ENCODE peak calls at places on chromosomes 16 and 17, in seven cellular contexts. X is RWPE1, Z is neural progenitor cell, P is OCI-LY7, H is mammary epithelial cell, G is ascending aorta, U is ovary. S is an unnamed sample.

GRCh38 chr17:8532021-8532420 is 96.3 kb downstream of the NDEL1 start:
- DNase-seq in H (no peak), U (no peak), G (no peak), Z (no peak), P (no peak), X (no peak), S (no peak)

GRCh38 chr17:10646393-10646990 is 10.6 kb downstream of the MYH3 start:
- DNase-seq in P (peak; percentile 71), U (peak; percentile 73), H (peak; percentile 34), G (no peak), X (peak; percentile 44), Z (peak; percentile 83), S (peak; percentile 75)

GRCh38 chr16:83059237-83059636 is 432.5 kb downstream of the CDH13 start:
- DNase-seq in G (no peak), H (peak; percentile 36), P (no peak), U (no peak), Z (no peak), X (no peak), S (no peak)

GRCh38 chr17:45092932-45093430 is 31.9 kb downstream of the NMT1 start:
- DNase-seq in U (peak; percentile 75), H (peak; percentile 92), P (no peak), Z (no peak), G (peak; percentile 81), X (peak; percentile 97), S (no peak)

GRCh38 chr17:36131436-36131835 is 27.8 kb downstream of the CCL4 start:
- DNase-seq in U (no peak), H (no peak), G (no peak), X (no peak), P (no peak), Z (no peak), S (no peak)

GRCh38 chr17:78618264-78619066 is 41.3 kb upstream of the DNAH17 start:
- DNase-seq in Z (no peak), U (no peak), X (no peak), H (no peak), P (no peak), G (no peak), S (no peak)

GRCh38 chr17:46979023-46979870 is at the start of gene RPRML:
- DNase-seq in G (no peak), P (peak; percentile 73), X (peak; percentile 8), Z (peak; percentile 77), H (peak; percentile 14), U (peak; percentile 45), S (peak; percentile 13)

GRCh38 chr17:75493476-75494129 is 21.7 kb downstream of the CASKIN2 start:
- DNase-seq in H (no peak), G (no peak), Z (no peak), X (no peak), P (no peak), U (no peak), S (no peak)

GRCh38 chr16:64586756-64587155 is 535.1 kb downstream of the CDH11 start:
- DNase-seq in H (no peak), P (no peak), X (no peak), Z (no peak), U (no peak), G (no peak), S (no peak)

GRCh38 chr16:15810411-15810810 is 46.4 kb downstream of the MYH11 start:
- DNase-seq in Z (no peak), G (no peak), P (no peak), H (no peak), X (no peak), U (no peak), S (no peak)

GRCh38 chr17:45001310-45001709 is 33.2 kb upstream of the C1QL1 start:
- DNase-seq in G (no peak), X (no peak), Z (no peak), H (no peak), U (no peak), P (no peak), S (no peak)

GRCh38 chr17:46167826-46168569 is 25.2 kb downstream of the KANSL1 start:
- DNase-seq in Z (no peak), X (no peak), H (no peak), P (no peak), G (no peak), U (no peak), S (no peak)

GRCh38 chr17:39186481-39187002 is 10.9 kb downstream of the CACNB1 start:
- DNase-seq in Z (no peak), H (no peak), U (no peak), X (no peak), G (no peak), P (no peak), S (no peak)

GRCh38 chr16:83247767-83248372 is 559.9 kb upstream of the HSBP1 start:
- DNase-seq in U (no peak), P (no peak), H (no peak), G (no peak), Z (no peak), X (no peak), S (no peak)

GRCh38 chr16:84548971-84549844 is 44.7 kb upstream of the MEAK7 start:
- DNase-seq in U (no peak), P (no peak), H (no peak), X (no peak), Z (no peak), G (no peak), S (peak; percentile 53)

GRCh38 chr17:69588316-69588715 is 173.8 kb downstream of the MAP2K6 start:
- DNase-seq in H (no peak), G (no peak), Z (no peak), U (no peak), P (no peak), X (no peak), S (no peak)

GRCh38 chr16:31458073-31458834 is 1.0 kb upstream of the ARMC5 start:
- DNase-seq in U (peak; percentile 49), Z (peak; percentile 69), H (peak; percentile 61), G (no peak), P (peak; percentile 77), X (peak; percentile 34), S (peak; percentile 39)

GRCh38 chr17:79840204-79840988 is 1.2 kb upstream of the CBX4 start:
- DNase-seq in X (no peak), Z (peak; percentile 78), G (no peak), P (no peak), H (no peak), U (peak; percentile 79), S (no peak)

GRCh38 chr17:32769846-32770245 is 107.1 kb downstream of the MYO1D start:
- DNase-seq in X (peak; percentile 50), G (no peak), H (peak; percentile 40), P (no peak), U (no peak), Z (peak; percentile 26), S (no peak)

GRCh38 chr17:12406623-12407228 is 259.0 kb upstream of the MYOCD start:
- DNase-seq in U (no peak), P (no peak), X (no peak), H (no peak), Z (no peak), G (no peak), S (no peak)

GRCh38 chr17:12398636-12399035 is 267.1 kb upstream of the MYOCD start:
- DNase-seq in X (no peak), P (no peak), Z (no peak), H (no peak), G (no peak), U (no peak), S (no peak)

GRCh38 chr17:12407495-12407894 is 258.2 kb upstream of the MYOCD start:
- DNase-seq in Z (no peak), X (no peak), U (no peak), P (no peak), H (no peak), G (no peak), S (no peak)

GRCh38 chr17:12403881-12404398 is 261.8 kb upstream of the MYOCD start:
- DNase-seq in H (no peak), Z (no peak), G (no peak), X (no peak), U (no peak), P (no peak), S (no peak)

DNA sequence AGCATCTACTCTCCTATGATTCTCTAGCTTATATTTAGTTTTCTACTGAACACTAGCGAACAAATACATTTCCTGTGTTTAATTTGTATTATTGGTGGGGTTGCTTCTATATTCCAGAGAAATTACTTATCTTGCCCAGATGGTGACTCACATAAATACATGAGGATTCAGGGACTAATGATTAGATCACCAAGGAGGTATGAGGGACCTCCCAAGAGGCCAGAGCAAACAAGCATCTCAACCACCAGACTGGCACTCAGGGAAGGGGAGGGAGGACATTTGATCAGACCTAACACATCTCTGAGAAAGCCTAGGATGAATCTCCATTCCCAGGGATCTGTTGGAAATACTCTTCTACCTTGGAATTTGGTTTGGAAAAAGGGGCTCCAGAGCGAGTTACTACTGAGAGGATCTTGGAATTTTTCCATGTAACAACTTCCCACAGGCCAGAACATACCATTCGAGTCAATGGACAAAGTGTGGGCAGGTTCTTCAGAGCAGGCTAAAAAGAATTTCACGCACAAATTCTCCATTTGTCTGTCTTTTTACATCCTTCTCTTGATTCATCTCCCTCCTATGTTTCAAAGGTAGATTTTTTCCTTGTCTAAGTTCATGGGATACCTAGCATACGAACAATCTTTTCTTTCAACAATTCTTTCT is 262.6 kb upstream of the MYOCD start:
- DNase-seq in P (no peak), H (no peak), X (peak; percentile 2), U (no peak), Z (no peak), G (no peak), S (no peak)
- H3K27ac ChIP-seq in P (no peak overlapping the region), H (no peak overlapping the region), X (no peak overlapping the region), U (no peak overlapping the region), Z (no peak overlapping the region), G (peak overlapping the region; percentile 9), S (no peak overlapping the region)

DNA sequence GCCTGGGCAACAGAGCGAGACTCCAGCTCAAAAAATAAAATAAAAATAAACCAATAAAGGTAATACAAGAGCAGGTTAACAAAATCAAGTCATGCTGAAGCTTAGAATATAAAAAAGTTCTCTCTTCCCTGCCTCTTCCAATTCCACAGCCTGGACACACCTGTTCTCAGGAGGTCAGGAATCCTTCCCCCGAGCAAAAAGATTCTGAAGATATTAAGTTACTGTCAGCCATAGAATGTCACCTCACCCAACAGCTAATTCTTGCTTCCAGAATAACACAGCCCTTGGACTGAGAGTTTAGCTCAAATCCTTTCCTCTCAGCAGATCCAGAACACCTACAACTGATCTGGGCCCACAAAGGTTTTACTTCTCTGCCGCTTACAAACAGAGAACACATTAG is 27.1 kb downstream of the SLC39A11 start:
- DNase-seq in U (no peak), P (no peak), H (no peak), X (no peak), Z (no peak), G (no peak), S (no peak)
- H3K27ac ChIP-seq in U (no peak overlapping the region), P (no peak overlapping the region), H (no peak overlapping the region), X (no peak overlapping the region), Z (no peak overlapping the region), G (no peak overlapping the region), S (no peak overlapping the region)

GRCh38 chr17:57498443-57498842 is 242.1 kb downstream of the MSI2 start:
- DNase-seq in U (no peak), X (no peak), G (no peak), Z (no peak), H (no peak), P (no peak), S (no peak)
- H3K27ac ChIP-seq in U (no peak overlapping the region), X (no peak overlapping the region), G (no peak overlapping the region), Z (no peak overlapping the region), H (no peak overlapping the region), P (no peak overlapping the region), S (no peak overlapping the region)

DNA sequence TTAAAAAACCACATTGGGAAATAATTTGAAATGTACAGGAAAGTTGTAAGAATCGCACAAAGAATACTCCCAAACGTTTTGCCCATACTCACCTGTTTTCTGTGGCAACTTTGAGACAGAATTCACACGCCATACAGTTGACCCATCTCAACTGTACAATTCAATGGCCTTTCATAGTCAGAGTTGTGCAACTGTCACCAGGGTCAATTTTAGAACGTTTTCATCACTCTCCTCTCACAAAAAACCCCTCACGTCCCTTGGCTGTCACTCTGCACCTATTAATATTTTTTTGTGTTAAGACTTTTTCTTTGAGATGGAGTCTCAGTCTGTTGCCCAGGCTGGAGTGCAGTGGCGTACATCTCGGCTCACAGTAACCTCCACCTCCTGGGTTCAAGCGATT is 49.9 kb downstream of the IRF8 start:
- DNase-seq in G (no peak), Z (no peak), H (no peak), P (no peak), X (no peak), U (no peak), S (no peak)
- H3K27ac ChIP-seq in G (no peak overlapping the region), Z (no peak overlapping the region), H (no peak overlapping the region), P (no peak overlapping the region), X (no peak overlapping the region), U (no peak overlapping the region), S (no peak overlapping the region)